ENCODE peak calls at places on chromosomes 2 and 18, in four cellular contexts. V is HCT116, C is A549, E is transverse colon. S is an unnamed sample.

GRCh38 chr2:20314562-20315521 is 35.8 kb downstream of the PUM2 start:
- DNase-seq in C (no peak), E (no peak), V (no peak), S (no peak)

GRCh38 chr2:143426296-143426695 is 297.1 kb downstream of the ARHGAP15 start:
- DNase-seq in C (no peak), E (no peak), V (no peak), S (no peak)

GRCh38 chr2:219218279-219219112 is at the start of gene ABCB6:
- DNase-seq in C (peak; percentile 92), E (peak; percentile 96), V (peak; percentile 70), S (peak; percentile 94)

GRCh38 chr2:147100406-147101035 is 744.3 kb upstream of the ACVR2A start:
- DNase-seq in C (no peak), V (no peak), E (no peak), S (no peak)

GRCh38 chr18:5073026-5073944 is 123.8 kb downstream of the AKAIN1 start:
- DNase-seq in E (peak; percentile 32), C (no peak), V (peak; percentile 13), S (no peak)

GRCh38 chr2:84970956-84971798 is at the start of gene KCMF1:
- DNase-seq in V (no peak), E (peak; percentile 83), C (no peak), S (peak; percentile 62)

GRCh38 chr2:70570041-70570661 is 16.5 kb upstream of the TGFA start:
- DNase-seq in E (no peak), V (peak; percentile 57), C (peak; percentile 71), S (peak; percentile 89)

GRCh38 chr2:203750669-203751068 is 44.2 kb downstream of the CD28 start:
- DNase-seq in E (no peak), V (no peak), C (no peak), S (no peak)

GRCh38 chr2:134104754-134105153 is 149.1 kb upstream of the MGAT5 start:
- DNase-seq in C (no peak), V (no peak), E (no peak), S (no peak)

GRCh38 chr2:146161256-146161882 is 1641.5 kb upstream of the ZEB2 start:
- DNase-seq in E (no peak), C (no peak), V (no peak), S (no peak)

GRCh38 chr18:32473325-32473724 is 2.6 kb upstream of the GAREM1 start:
- DNase-seq in E (no peak), C (no peak), V (no peak), S (no peak)

GRCh38 chr2:222835142-222835822 is 25.6 kb upstream of the ACSL3 start:
- DNase-seq in E (peak; percentile 14), V (no peak), C (no peak), S (no peak)

GRCh38 chr2:11160256-11160655 is 5.0 kb downstream of the SLC66A3 start:
- DNase-seq in V (no peak), C (no peak), E (no peak), S (peak; percentile 2)

GRCh38 chr2:46818819-46819218 is 96.8 kb downstream of the MCFD2 start:
- DNase-seq in V (no peak), C (no peak), E (no peak), S (no peak)

GRCh38 chr2:54570925-54571694 is 115.0 kb downstream of the SPTBN1 start:
- DNase-seq in E (peak; percentile 78), C (peak; percentile 71), V (no peak), S (no peak)

GRCh38 chr2:27582695-27583389 is at the start of gene ZNF512:
- DNase-seq in C (peak; percentile 94), V (peak; percentile 89), E (peak; percentile 88), S (peak; percentile 85)

GRCh38 chr2:9665903-9666302 is 35.1 kb upstream of the YWHAQ start:
- DNase-seq in C (no peak), E (no peak), V (no peak), S (no peak)

GRCh38 chr2:97664636-97664970 is 759 bp upstream of the ACTR1B start:
- DNase-seq in E (peak; percentile 26), V (peak; percentile 43), C (no peak), S (no peak)

GRCh38 chr2:176503760-176504159 is 234.5 kb downstream of the MTX2 start:
- DNase-seq in C (no peak), V (no peak), E (no peak), S (no peak)

GRCh38 chr2:216775043-216775453 is 79.7 kb upstream of the IGFBP5 start:
- DNase-seq in C (peak; percentile 8), V (peak; percentile 4), E (no peak), S (no peak)

GRCh38 chr18:34467059-34467458 is 242.3 kb upstream of the NOL4 start:
- DNase-seq in V (no peak), E (no peak), C (no peak), S (no peak)

GRCh38 chr2:174492963-174493431 is 6.2 kb upstream of the GPR155 start:
- DNase-seq in C (no peak), V (no peak), E (peak; percentile 60), S (no peak)

GRCh38 chr2:23381084-23381483 is 3.9 kb upstream of the KLHL29 start:
- DNase-seq in V (peak; percentile 89), C (peak; percentile 49), E (peak; percentile 43), S (peak; percentile 57)

GRCh38 chr2:108621087-108621559 is 86.9 kb downstream of the LIMS1 start:
- DNase-seq in E (peak; percentile 58), V (peak; percentile 19), C (no peak), S (no peak)

GRCh38 chr2:42928692-42929576 is 136.6 kb upstream of the HAAO start:
- DNase-seq in V (no peak), C (peak; percentile 63), E (peak; percentile 79), S (no peak)

GRCh38 chr2:152646775-152647174 is 70.5 kb downstream of the PRPF40A start:
- DNase-seq in C (peak; percentile 4), V (no peak), E (no peak), S (no peak)

GRCh38 chr2:85326946-85327756 is 638 bp downstream of the TGOLN2 start:
- DNase-seq in C (no peak), V (no peak), E (peak; percentile 62), S (no peak)

GRCh38 chr18:61612517-61612916 is 279.3 kb downstream of the CDH20 start:
- DNase-seq in C (no peak), E (no peak), V (no peak), S (no peak)

GRCh38 chr2:60550151-60550983 is 3.1 kb downstream of the BCL11A start:
- DNase-seq in V (peak; percentile 50), C (peak; percentile 65), E (peak; percentile 87), S (peak; percentile 66)

GRCh38 chr2:193476171-193476800 is 1281.6 kb upstream of the TMEFF2 start:
- DNase-seq in V (no peak), E (no peak), C (no peak), S (no peak)

GRCh38 chr2:171670655-171671054 is 16.6 kb upstream of the DYNC1I2 start:
- DNase-seq in C (no peak), V (no peak), E (no peak), S (no peak)

GRCh38 chr2:239308696-239309397 is 92.0 kb downstream of the HDAC4 start:
- DNase-seq in C (no peak), E (peak; percentile 29), V (no peak), S (no peak)

GRCh38 chr2:229071292-229071976 is 199.7 kb downstream of the PID1 start:
- DNase-seq in C (no peak), V (no peak), E (no peak), S (no peak)

GRCh38 chr18:46712406-46712805 is 44.4 kb downstream of the ST8SIA5 start:
- DNase-seq in C (no peak), E (no peak), V (no peak), S (no peak)

GRCh38 chr2:116820986-116821385 is 993.5 kb upstream of the DDX18 start:
- DNase-seq in E (no peak), V (no peak), C (no peak), S (no peak)

GRCh38 chr2:116819355-116819754 is 995.1 kb upstream of the DDX18 start:
- DNase-seq in V (no peak), C (no peak), E (no peak), S (no peak)
- TF ChIP-seq CTCF in V (no peak), C (no peak), E (no peak), S (no peak)

GRCh38 chr2:213021971-213022899 is 129.2 kb downstream of the IKZF2 start:
- DNase-seq in C (no peak), E (no peak), V (no peak), S (no peak)
- TF ChIP-seq POLR2A in C (no peak), E (no peak), V (no peak), S (no peak)

GRCh38 chr18:76757925-76758324 is 64.4 kb upstream of the ZNF236 start:
- DNase-seq in E (no peak), V (no peak), C (no peak), S (no peak)

GRCh38 chr18:76757343-76757742 is 65.0 kb upstream of the ZNF236 start:
- DNase-seq in C (no peak), V (no peak), E (peak; percentile 14), S (no peak)

GRCh38 chr18:76754381-76754780 is 68.0 kb upstream of the ZNF236 start:
- DNase-seq in C (no peak), E (no peak), V (no peak), S (no peak)

GRCh38 chr18:76759056-76759455 is 63.3 kb upstream of the ZNF236 start:
- DNase-seq in V (no peak), E (no peak), C (no peak), S (no peak)

DNA sequence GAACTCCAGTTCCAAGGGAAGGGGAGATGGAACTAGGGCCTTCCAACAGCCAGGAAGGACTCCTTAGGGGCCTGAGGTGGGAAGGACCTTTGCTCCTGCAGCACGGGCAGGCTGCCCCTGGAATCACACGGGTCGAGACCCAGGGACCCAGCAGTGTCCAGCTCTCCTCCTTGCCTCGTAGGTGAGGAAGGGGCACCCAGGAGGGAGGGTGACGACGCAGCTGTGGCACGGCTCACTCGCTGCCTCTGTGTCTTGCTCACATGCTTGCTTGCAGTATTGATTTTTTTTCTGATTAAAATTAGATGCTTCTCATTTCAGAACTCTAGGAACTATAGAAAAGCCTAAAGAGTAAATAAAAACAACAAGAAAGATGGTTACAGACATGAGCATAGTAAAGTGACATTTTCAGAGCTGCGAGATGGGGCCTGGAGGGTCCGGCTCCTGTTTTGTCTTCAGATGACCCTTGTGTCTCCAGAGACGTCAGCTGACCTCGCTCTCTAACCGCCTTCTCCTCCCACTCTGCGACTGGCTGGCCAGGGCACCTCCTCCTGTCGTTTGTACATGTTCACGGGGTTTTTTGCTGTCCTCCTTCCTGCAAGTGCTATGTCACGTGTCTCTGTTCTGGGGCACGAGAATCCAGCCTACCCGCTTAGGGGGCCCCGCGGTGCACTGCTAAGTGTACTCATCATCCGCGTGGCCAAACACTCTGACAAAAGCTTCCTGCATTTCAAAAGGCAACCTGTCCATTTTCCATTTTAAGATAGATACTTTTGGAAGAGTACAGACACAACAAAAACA is 65.7 kb upstream of the ZNF236 start:
- DNase-seq in V (no peak), C (no peak), E (peak; percentile 19), S (no peak)
- H3K4me3 ChIP-seq in V (no peak overlapping the region), C (no peak overlapping the region), E (no peak overlapping the region), S (no peak overlapping the region)

DNA sequence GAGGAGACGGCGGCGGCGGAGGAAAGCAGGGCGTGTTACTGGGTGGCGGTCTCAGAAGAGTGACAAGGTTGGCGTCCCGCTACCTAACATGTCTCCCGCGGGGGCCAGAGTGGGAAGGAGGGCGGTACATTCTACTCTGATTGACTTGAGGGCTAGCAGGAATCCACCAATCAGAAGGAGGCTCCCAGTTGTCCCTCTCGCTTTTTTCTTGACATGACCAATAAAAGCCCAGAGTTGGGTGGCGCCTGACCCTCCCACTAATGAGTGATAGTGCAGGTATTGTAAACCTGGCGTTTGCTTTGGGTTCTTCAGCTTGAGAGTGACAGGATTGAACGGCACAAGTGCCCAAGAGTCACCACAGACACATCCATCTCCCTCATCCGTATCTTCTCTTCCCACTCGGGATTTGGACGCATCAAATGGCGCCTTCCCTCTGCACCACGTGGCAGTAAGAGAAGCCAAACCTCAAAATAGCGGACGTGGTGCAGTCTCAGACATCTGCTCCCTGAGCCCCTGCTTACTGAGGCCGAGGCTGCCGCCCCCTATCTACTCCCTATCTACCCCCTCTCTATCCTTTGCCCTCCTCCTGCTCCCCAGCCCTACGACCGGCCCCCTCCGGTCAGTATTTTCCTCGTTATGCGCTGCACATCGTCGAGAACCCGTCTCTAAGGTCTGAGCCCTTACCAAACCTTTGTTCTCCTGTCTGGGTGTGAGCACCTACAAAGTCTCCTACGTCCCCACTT is 746 bp upstream of the FAM161A start:
- DNase-seq in E (peak; percentile 91), C (peak; percentile 97), V (peak; percentile 97), S (peak; percentile 86)
- TF ChIP-seq CTCF in E (no peak), C (no peak), V (no peak), S (no peak)

S was measured in breast epithelium.